ENCODE peak calls at places on chromosomes 1 and 21, in nine cellular contexts. One of them, this sample, is unnamed.

GRCh38 chr1:84693774-84694173 is 3.5 kb upstream of the SSX2IP start:
- DNase-seq in stimulated activated CD4-positive, alpha-beta T cell treated with anti-CD3 and anti-CD28 coated beads, Interleukin-2, amount 100 ng/mL, for 24 hours: no peak
- DNase-seq in head of caudate nucleus: no peak
- DNase-seq in SJSA1: no peak
- DNase-seq in NCI-H774: no peak
- DNase-seq in left ventricle myocardium inferior: no peak
- DNase-seq in heart left ventricle: no peak
- DNase-seq in activated T-cell treated with anti-CD3 and anti-CD28 coated beads for 24 hours: no peak
- DNase-seq in fibroblast of pulmonary artery: no peak
- DNase-seq in this sample: no peak

GRCh38 chr1:30606166-30606565 is 117.2 kb downstream of the MATN1 start:
- DNase-seq in stimulated activated CD4-positive, alpha-beta T cell treated with anti-CD3 and anti-CD28 coated beads, Interleukin-2, amount 100 ng/mL, for 24 hours: no peak
- DNase-seq in head of caudate nucleus: no peak
- DNase-seq in SJSA1: peak
- DNase-seq in NCI-H774: no peak
- DNase-seq in left ventricle myocardium inferior: no peak
- DNase-seq in heart left ventricle: no peak
- DNase-seq in activated T-cell treated with anti-CD3 and anti-CD28 coated beads for 24 hours: no peak
- DNase-seq in fibroblast of pulmonary artery: no peak
- DNase-seq in this sample: no peak

GRCh38 chr1:174982971-174983689 is 16.6 kb upstream of the CACYBP start:
- DNase-seq in stimulated activated CD4-positive, alpha-beta T cell treated with anti-CD3 and anti-CD28 coated beads, Interleukin-2, amount 100 ng/mL, for 24 hours: no peak
- DNase-seq in head of caudate nucleus: no peak
- DNase-seq in SJSA1: no peak
- DNase-seq in NCI-H774: no peak
- DNase-seq in left ventricle myocardium inferior: no peak
- DNase-seq in heart left ventricle: no peak
- DNase-seq in activated T-cell treated with anti-CD3 and anti-CD28 coated beads for 24 hours: peak
- DNase-seq in fibroblast of pulmonary artery: peak
- DNase-seq in this sample: peak

GRCh38 chr1:38835230-38835827 is 24.2 kb downstream of the RRAGC start:
- DNase-seq in stimulated activated CD4-positive, alpha-beta T cell treated with anti-CD3 and anti-CD28 coated beads, Interleukin-2, amount 100 ng/mL, for 24 hours: peak
- DNase-seq in head of caudate nucleus: peak
- DNase-seq in SJSA1: no peak
- DNase-seq in NCI-H774: peak
- DNase-seq in left ventricle myocardium inferior: no peak
- DNase-seq in heart left ventricle: no peak
- DNase-seq in activated T-cell treated with anti-CD3 and anti-CD28 coated beads for 24 hours: peak
- DNase-seq in fibroblast of pulmonary artery: peak
- DNase-seq in this sample: peak

GRCh38 chr1:12478612-12478985 is 139.4 kb downstream of the DHRS3 start:
- DNase-seq in stimulated activated CD4-positive, alpha-beta T cell treated with anti-CD3 and anti-CD28 coated beads, Interleukin-2, amount 100 ng/mL, for 24 hours: peak
- DNase-seq in head of caudate nucleus: no peak
- DNase-seq in SJSA1: no peak
- DNase-seq in NCI-H774: no peak
- DNase-seq in left ventricle myocardium inferior: no peak
- DNase-seq in heart left ventricle: no peak
- DNase-seq in activated T-cell treated with anti-CD3 and anti-CD28 coated beads for 24 hours: no peak
- DNase-seq in fibroblast of pulmonary artery: no peak
- DNase-seq in this sample: no peak

GRCh38 chr1:53450225-53450624 is 9.0 kb upstream of the DMRTB1 start:
- DNase-seq in stimulated activated CD4-positive, alpha-beta T cell treated with anti-CD3 and anti-CD28 coated beads, Interleukin-2, amount 100 ng/mL, for 24 hours: peak
- DNase-seq in head of caudate nucleus: no peak
- DNase-seq in SJSA1: no peak
- DNase-seq in NCI-H774: no peak
- DNase-seq in left ventricle myocardium inferior: no peak
- DNase-seq in heart left ventricle: no peak
- DNase-seq in activated T-cell treated with anti-CD3 and anti-CD28 coated beads for 24 hours: no peak
- DNase-seq in fibroblast of pulmonary artery: no peak
- DNase-seq in this sample: no peak

GRCh38 chr21:45226540-45227326 is 61.0 kb downstream of the POFUT2 start:
- DNase-seq in stimulated activated CD4-positive, alpha-beta T cell treated with anti-CD3 and anti-CD28 coated beads, Interleukin-2, amount 100 ng/mL, for 24 hours: peak
- DNase-seq in head of caudate nucleus: no peak
- DNase-seq in SJSA1: no peak
- DNase-seq in NCI-H774: no peak
- DNase-seq in left ventricle myocardium inferior: no peak
- DNase-seq in heart left ventricle: no peak
- DNase-seq in activated T-cell treated with anti-CD3 and anti-CD28 coated beads for 24 hours: peak
- DNase-seq in fibroblast of pulmonary artery: no peak
- DNase-seq in this sample: no peak

GRCh38 chr1:25809283-25809926 is 9.4 kb downstream of the SELENON start:
- DNase-seq in stimulated activated CD4-positive, alpha-beta T cell treated with anti-CD3 and anti-CD28 coated beads, Interleukin-2, amount 100 ng/mL, for 24 hours: no peak
- DNase-seq in head of caudate nucleus: no peak
- DNase-seq in SJSA1: no peak
- DNase-seq in NCI-H774: no peak
- DNase-seq in left ventricle myocardium inferior: no peak
- DNase-seq in heart left ventricle: no peak
- DNase-seq in activated T-cell treated with anti-CD3 and anti-CD28 coated beads for 24 hours: no peak
- DNase-seq in fibroblast of pulmonary artery: no peak
- DNase-seq in this sample: no peak

GRCh38 chr1:29259802-29260441 is 23.6 kb downstream of the PTPRU start:
- DNase-seq in stimulated activated CD4-positive, alpha-beta T cell treated with anti-CD3 and anti-CD28 coated beads, Interleukin-2, amount 100 ng/mL, for 24 hours: peak
- DNase-seq in head of caudate nucleus: peak
- DNase-seq in SJSA1: no peak
- DNase-seq in NCI-H774: no peak
- DNase-seq in left ventricle myocardium inferior: peak
- DNase-seq in heart left ventricle: peak
- DNase-seq in activated T-cell treated with anti-CD3 and anti-CD28 coated beads for 24 hours: peak
- DNase-seq in fibroblast of pulmonary artery: no peak
- DNase-seq in this sample: peak